ENCODE peak calls at places on chromosomes 2 and 18, in four cellular contexts. Z is K562, A is GM12891, J is GM12878. L is an unnamed sample.

GRCh38 chr2:66535574-66536289 is 100.8 kb downstream of the MEIS1 start:
- DNase-seq in Z (no peak), A (no peak), J (no peak), L (no peak)

GRCh38 chr2:215931256-215931903 is 82.0 kb downstream of the MREG start:
- DNase-seq in Z (peak), A (no peak), J (no peak), L (peak)

GRCh38 chr2:10359246-10359645 is 56.5 kb downstream of the HPCAL1 start:
- DNase-seq in Z (no peak), A (no peak), J (no peak), L (no peak)

GRCh38 chr2:164917296-164917903 is 37.9 kb downstream of the SLC38A11 start:
- DNase-seq in Z (no peak), A (no peak), J (no peak), L (no peak)

GRCh38 chr2:136238552-136239346 is 120.8 kb upstream of the CXCR4 start:
- DNase-seq in Z (no peak), A (no peak), J (peak), L (peak)

GRCh38 chr2:28300489-28300888 is 92.2 kb upstream of the FOSL2 start:
- DNase-seq in Z (no peak), A (no peak), J (no peak), L (no peak)

GRCh38 chr2:210884227-210884626 is 327.8 kb downstream of the CPS1 start:
- DNase-seq in Z (no peak), A (no peak), J (no peak), L (no peak)

GRCh38 chr2:108534577-108535379 is 508 bp downstream of the LIMS1 start:
- DNase-seq in Z (peak), A (no peak), J (no peak), L (peak)

GRCh38 chr18:51051105-51051712 is 21.2 kb downstream of the SMAD4 start:
- DNase-seq in Z (peak), A (no peak), J (no peak), L (no peak)

GRCh38 chr2:75431757-75432156 is 129.0 kb downstream of the EVA1A start:
- DNase-seq in Z (no peak), A (no peak), J (peak), L (no peak)

GRCh38 chr18:13454363-13455150 is 236.0 kb downstream of the LDLRAD4 start:
- DNase-seq in Z (no peak), A (no peak), J (no peak), L (no peak)

GRCh38 chr18:74420491-74420890 is 36.6 kb downstream of the DIPK1C start:
- DNase-seq in Z (no peak), A (no peak), J (no peak), L (no peak)

GRCh38 chr18:1585881-1586488 is 681.3 kb downstream of the ADCYAP1 start:
- DNase-seq in Z (peak), A (no peak), J (peak), L (peak)

GRCh38 chr2:106269591-106270291 is 75.6 kb upstream of the UXS1 start:
- DNase-seq in Z (peak), A (peak), J (no peak), L (no peak)

GRCh38 chr18:50138181-50139064 is 56.5 kb downstream of the MYO5B start:
- DNase-seq in Z (no peak), A (no peak), J (no peak), L (no peak)

GRCh38 chr2:6906165-6906751 is 11.0 kb upstream of the RNF144A start:
- DNase-seq in Z (no peak), A (no peak), J (no peak), L (no peak)

GRCh38 chr18:48679236-48679635 is 140.4 kb downstream of the CTIF start:
- DNase-seq in Z (no peak), A (no peak), J (no peak), L (no peak)

GRCh38 chr2:176082885-176083731 is 654 bp downstream of the EVX2 start:
- DNase-seq in Z (no peak), A (no peak), J (no peak), L (no peak)

GRCh38 chr2:223642496-223642895 is 40.3 kb upstream of the SCG2 start:
- DNase-seq in Z (no peak), A (no peak), J (no peak), L (peak)

GRCh38 chr2:221060335-221060734 is 511.8 kb downstream of the EPHA4 start:
- DNase-seq in Z (no peak), A (no peak), J (no peak), L (no peak)

GRCh38 chr2:167380555-167380954 is 492.3 kb downstream of the XIRP2 start:
- DNase-seq in Z (no peak), A (no peak), J (no peak), L (no peak)

GRCh38 chr2:28639092-28639691 is 112.4 kb upstream of the PPP1CB start:
- DNase-seq in Z (peak), A (no peak), J (no peak), L (no peak)

GRCh38 chr2:2656046-2656715 is 325.1 kb upstream of the MYT1L start:
- DNase-seq in Z (no peak), A (no peak), J (no peak), L (no peak)

GRCh38 chr2:121721926-121722325 is 14.7 kb downstream of the NIFK start:
- DNase-seq in Z (no peak), A (no peak), J (no peak), L (no peak)

GRCh38 chr2:137888845-137889244 is 75.4 kb upstream of the HNMT start:
- DNase-seq in Z (peak), A (no peak), J (no peak), L (peak)

GRCh38 chr18:48302736-48303135 is 106.4 kb downstream of the ZBTB7C start:
- DNase-seq in Z (no peak), A (no peak), J (no peak), L (no peak)

GRCh38 chr2:73415906-73416305 is 30.3 kb downstream of the ALMS1 start:
- DNase-seq in Z (no peak), A (no peak), J (no peak), L (no peak)

GRCh38 chr2:2655451-2655850 is 324.4 kb upstream of the MYT1L start:
- DNase-seq in Z (no peak), A (no peak), J (no peak), L (no peak)

GRCh38 chr18:8176105-8176504 is 433.1 kb upstream of the RAB12 start:
- DNase-seq in Z (no peak), A (no peak), J (no peak), L (no peak)

GRCh38 chr2:25821225-25822056 is 56.8 kb downstream of the ASXL2 start:
- DNase-seq in Z (peak), A (no peak), J (no peak), L (no peak)

GRCh38 chr18:22632191-22632590 is 214.5 kb upstream of the CTAGE1 start:
- DNase-seq in Z (no peak), A (no peak), J (no peak), L (no peak)

GRCh38 chr18:35054401-35054800 is 13.2 kb downstream of the MAPRE2 start:
- DNase-seq in Z (no peak), A (no peak), J (no peak), L (no peak)

GRCh38 chr2:227805578-227805977 is 8.1 kb upstream of the CCL20 start:
- DNase-seq in Z (no peak), A (no peak), J (peak), L (no peak)

GRCh38 chr18:11429876-11430275 is 179.5 kb upstream of the SLC35G4 start:
- DNase-seq in Z (no peak), A (no peak), J (no peak), L (no peak)

GRCh38 chr2:111167238-111168162 is 46.8 kb downstream of the BCL2L11 start:
- DNase-seq in Z (peak), A (no peak), J (no peak), L (no peak)
- TF ChIP-seq POLR2AphosphoS5 in Z (peak), A (no peak), J (no peak), L (peak)

GRCh38 chr2:145257931-145258330 is 738.0 kb upstream of the ZEB2 start:
- DNase-seq in Z (no peak), A (no peak), J (no peak), L (no peak)
- TF ChIP-seq SPI1 in Z (no peak), A (no peak), J (no peak), L (no peak)

GRCh38 chr2:173204316-173204715 is 128.7 kb downstream of the MAP3K20 start:
- DNase-seq in Z (no peak), A (no peak), J (no peak), L (no peak)

GRCh38 chr2:173210270-173211196 is 134.9 kb downstream of the MAP3K20 start:
- DNase-seq in Z (peak), A (peak), J (peak), L (peak)

GRCh38 chr2:173202570-173202969 is 126.9 kb downstream of the MAP3K20 start:
- DNase-seq in Z (no peak), A (no peak), J (no peak), L (no peak)

DNA sequence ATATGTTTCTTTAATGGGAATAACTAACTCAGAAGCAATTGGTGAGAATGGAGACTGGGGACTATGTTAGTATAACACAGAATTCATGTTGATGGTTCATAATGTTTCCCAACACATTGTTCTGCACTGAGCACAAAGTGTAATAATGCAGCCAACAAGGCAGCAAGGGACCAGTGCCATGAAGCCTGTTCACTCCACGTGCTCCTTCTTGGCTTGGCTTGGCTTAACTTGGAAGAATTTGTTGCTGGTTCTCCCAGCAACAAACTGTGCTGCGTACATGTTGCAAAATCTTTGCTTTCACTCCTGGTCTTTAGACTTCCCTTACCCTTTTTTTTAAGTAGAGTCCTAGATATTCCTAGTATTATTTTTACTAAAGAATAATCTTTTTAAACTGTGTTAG is 129.7 kb downstream of the MAP3K20 start:
- DNase-seq in Z (no peak), A (no peak), J (no peak), L (no peak)
- TF ChIP-seq POLR2AphosphoS5 in Z (no peak), A (no peak), J (no peak), L (no peak)

DNA sequence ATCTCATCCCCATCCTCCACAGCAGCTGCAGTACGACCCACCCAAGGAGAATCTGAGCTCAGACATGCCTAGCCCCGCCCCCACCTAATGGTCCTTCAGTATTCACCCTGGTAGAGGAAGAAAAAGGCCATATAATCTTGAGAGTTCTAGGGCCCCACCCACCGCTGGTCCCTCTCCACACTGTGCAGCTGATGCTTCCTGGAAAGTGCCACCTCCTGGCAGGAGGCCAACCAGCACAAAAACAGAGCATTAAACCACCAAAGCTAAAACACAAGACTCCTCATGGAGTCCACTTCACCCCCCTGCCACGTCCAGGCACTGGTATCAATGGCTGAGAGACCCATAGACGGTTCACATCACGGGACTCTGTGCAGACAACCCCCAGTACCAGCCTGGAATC is 40.7 kb downstream of the MC4R start:
- DNase-seq in Z (no peak), A (no peak), J (no peak), L (no peak)
- TF ChIP-seq SPI1 in Z (no peak), A (no peak), J (no peak), L (no peak)

GRCh38 chr2:128754246-128754724 is 435.6 kb upstream of the HS6ST1 start:
- DNase-seq in Z (no peak), A (peak), J (peak), L (peak)
- TF ChIP-seq POLR2AphosphoS5 in Z (no peak), A (no peak), J (no peak), L (peak)

GRCh38 chr2:219142329-219142728 is 18.3 kb downstream of the NHEJ1 start:
- DNase-seq in Z (no peak), A (no peak), J (no peak), L (no peak)
- TF ChIP-seq SPI1 in Z (no peak), A (no peak), J (no peak), L (no peak)

DNA sequence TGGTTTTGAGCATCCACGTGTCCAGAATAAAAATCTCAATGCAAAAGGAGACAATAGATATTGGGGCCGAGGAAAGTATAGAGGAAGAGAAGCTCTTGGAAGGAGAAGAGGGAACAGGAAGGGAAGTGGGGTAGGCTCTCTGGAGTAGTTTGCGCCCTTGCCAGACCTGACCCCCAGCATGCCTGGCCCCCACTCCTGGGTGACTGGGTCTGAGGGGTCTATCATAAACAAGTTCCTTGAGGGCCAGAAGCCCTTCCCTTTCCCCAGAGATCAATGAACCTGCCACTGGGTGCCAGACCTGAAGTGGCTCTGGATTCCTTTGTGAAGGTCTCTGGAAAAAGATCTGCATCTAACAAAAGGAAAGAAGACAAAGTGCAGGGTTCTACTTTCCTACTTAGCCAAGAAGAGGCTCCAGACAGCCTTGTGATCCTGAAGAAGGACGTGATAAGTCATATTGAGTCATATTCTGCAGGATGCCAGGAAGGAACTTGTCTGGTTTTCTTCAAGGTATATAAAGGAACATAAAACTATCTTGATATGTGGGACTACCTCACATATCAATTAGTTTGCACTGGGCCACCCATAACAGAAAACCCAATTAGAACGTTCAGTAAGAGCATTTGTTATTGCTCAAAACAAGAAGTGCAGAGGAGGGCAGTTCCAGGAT is 18.7 kb upstream of the ATOH8 start:
- DNase-seq in Z (no peak), A (no peak), J (no peak), L (no peak)
- TF ChIP-seq POLR2AphosphoS5 in Z (no peak), A (no peak), J (no peak), L (no peak)

DNA sequence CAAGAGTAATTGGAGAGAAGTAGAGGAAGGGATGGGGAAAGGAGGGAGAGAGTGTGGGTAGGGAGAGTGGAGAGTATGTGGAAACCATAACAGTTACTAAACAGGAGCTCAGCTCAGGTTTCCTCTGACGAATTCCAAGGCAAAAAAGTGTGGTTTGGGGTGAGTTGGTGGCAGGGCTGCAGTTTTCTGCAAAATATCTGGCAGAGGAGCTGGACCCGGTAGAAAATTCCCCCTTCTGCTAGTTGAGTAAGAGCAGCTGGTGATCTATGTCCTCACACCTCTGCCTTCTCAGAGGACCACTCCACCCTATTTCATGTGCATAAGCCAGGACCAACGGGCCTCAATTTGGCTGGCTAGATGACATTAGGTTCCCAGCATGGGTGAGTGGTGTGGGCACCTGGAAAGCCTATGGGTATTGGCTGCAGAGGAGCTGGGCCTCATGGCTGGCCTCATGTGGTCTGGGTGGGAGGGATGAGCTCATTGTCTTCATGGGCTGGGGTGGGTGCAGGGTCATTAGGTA is 13.2 kb downstream of the NRP2 start:
- DNase-seq in Z (no peak), A (no peak), J (no peak), L (no peak)
- TF ChIP-seq SPI1 in Z (no peak), A (no peak), J (no peak), L (no peak)